ENCODE peak calls at places on chromosomes 13 and 19, in seven cellular contexts. K is WTC11; J is endothelial cell; S is right lobe of liver; X is OCI-LY7; P is foreskin fibroblast; L is CD4-positive, alpha-beta T cell. F is an unnamed sample.

GRCh38 chr19:53158119-53158656 is 665 bp downstream of the ZNF347 start:
- DNase-seq in X (peak; percentile 37), K (peak; percentile 52), S (peak; percentile 28), L (peak; percentile 9), P (peak; percentile 67), J (peak; percentile 42), F (peak; percentile 32)

GRCh38 chr13:98826156-98826555 is 73.7 kb upstream of the SLC15A1 start:
- DNase-seq in S (no peak), P (no peak), L (no peak), X (peak; percentile 1), K (no peak), J (no peak), F (no peak)

GRCh38 chr13:96279904-96280303 is 190.0 kb downstream of the HS6ST3 start:
- DNase-seq in S (no peak), X (no peak), P (no peak), J (no peak), K (no peak), L (no peak), F (no peak)

GRCh38 chr13:22561581-22561980 is 619.2 kb upstream of the SGCG start:
- DNase-seq in P (no peak), J (no peak), X (no peak), S (no peak), L (no peak), K (no peak), F (no peak)

GRCh38 chr13:44155422-44156293 is 218.0 kb upstream of the SERP2 start:
- DNase-seq in J (no peak), S (no peak), L (no peak), P (peak; percentile 71), X (no peak), K (peak; percentile 20), F (no peak)

GRCh38 chr13:79062291-79062690 is 343.8 kb downstream of the RBM26 start:
- DNase-seq in P (no peak), K (no peak), X (no peak), L (no peak), S (no peak), J (no peak), F (no peak)

GRCh38 chr19:43624933-43625332 is 5.5 kb upstream of the ZNF428 start:
- DNase-seq in P (peak; percentile 29), S (peak; percentile 55), K (peak; percentile 98), L (peak; percentile 83), X (peak; percentile 92), J (peak; percentile 88), F (peak; percentile 88)

GRCh38 chr13:32940601-32941000 is 75.6 kb upstream of the KL start:
- DNase-seq in K (no peak), X (no peak), P (peak; percentile 30), L (no peak), S (no peak), J (no peak), F (no peak)

GRCh38 chr19:55112781-55113569 is 4.5 kb downstream of the PPP1R12C start:
- DNase-seq in L (no peak), S (no peak), X (peak; percentile 87), P (no peak), K (peak; percentile 52), J (no peak), F (peak; percentile 70)

GRCh38 chr13:45015300-45015699 is 26.0 kb downstream of the GPALPP1 start:
- DNase-seq in S (no peak), P (peak; percentile 6), J (no peak), K (no peak), X (no peak), L (no peak), F (no peak)

GRCh38 chr19:16585808-16586476 is 13.7 kb upstream of the SLC35E1 start:
- DNase-seq in X (peak; percentile 85), K (no peak), L (no peak), P (no peak), J (no peak), S (no peak), F (peak; percentile 84)

GRCh38 chr19:45008554-45008953 is 7.3 kb downstream of the RELB start:
- DNase-seq in J (no peak), S (no peak), P (no peak), K (peak; percentile 31), X (no peak), L (no peak), F (no peak)

DNA sequence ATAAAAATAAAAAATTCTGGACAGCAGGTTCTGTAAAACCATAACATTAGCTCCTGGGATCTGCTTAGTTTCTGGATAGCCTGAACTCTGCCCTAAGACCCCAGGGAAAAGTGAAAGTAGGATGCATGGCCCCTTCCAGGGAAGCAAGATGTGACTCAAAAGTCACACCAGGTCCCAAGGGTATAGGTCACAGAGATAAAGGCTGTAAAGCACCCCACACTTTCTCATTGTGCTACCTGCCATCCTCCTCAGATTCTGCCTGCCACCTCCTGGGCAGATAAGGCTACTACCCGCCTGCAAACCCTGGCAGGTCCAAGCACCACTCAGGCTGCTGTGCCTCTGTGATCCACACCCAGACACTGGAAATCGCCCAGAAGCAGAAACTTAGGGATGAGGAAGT is 20.6 kb downstream of the FFAR2 start:
- DNase-seq in S (peak; percentile 68), K (peak; percentile 60), J (peak; percentile 56), L (peak; percentile 53), X (peak; percentile 76), P (peak; percentile 34), F (peak; percentile 74)
- TF ChIP-seq CTCF in S (peak; percentile 74), K (peak; percentile 42), J (no peak), L (peak; percentile 55), X (peak; percentile 81), P (peak; percentile 58), F (peak; percentile 77)

DNA sequence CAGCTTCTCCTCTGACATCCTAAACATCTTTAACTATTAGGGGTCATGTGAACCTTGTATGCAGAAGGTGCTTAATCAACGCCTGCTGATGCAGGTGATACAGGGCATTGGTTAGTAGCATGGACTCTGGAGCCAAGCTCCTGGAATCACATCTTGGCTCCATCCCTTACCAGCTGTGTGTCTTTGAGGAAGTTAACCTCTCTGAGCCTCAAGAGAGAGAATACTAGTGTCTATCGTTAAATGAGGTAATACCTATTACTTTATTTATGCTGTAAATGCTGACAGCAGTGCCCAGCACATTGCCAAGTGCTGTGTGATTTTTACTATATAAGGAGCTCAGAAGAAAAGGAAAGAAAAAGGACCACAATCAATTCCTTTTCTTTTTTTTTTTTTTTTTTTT is 11.2 kb upstream of the SELENOW start:
- DNase-seq in L (no peak), S (no peak), J (no peak), K (no peak), X (no peak), P (no peak), F (no peak)
- TF ChIP-seq CTCF in L (no peak), S (no peak), J (no peak), K (no peak), X (no peak), P (no peak), F (no peak)

GRCh38 chr19:13154911-13155471 is 4.8 kb downstream of the IER2 start:
- DNase-seq in L (peak; percentile 62), P (peak; percentile 69), X (peak; percentile 87), S (peak; percentile 74), J (peak; percentile 56), K (peak; percentile 94), F (peak; percentile 76)
- TF ChIP-seq CTCF in L (peak; percentile 31), P (peak; percentile 8), X (peak; percentile 75), S (peak; percentile 7), J (no peak), K (no peak), F (peak; percentile 41)

GRCh38 chr13:41942462-41943094 is 18.3 kb downstream of the VWA8 start:
- DNase-seq in L (no peak), S (no peak), J (peak; percentile 28), P (peak; percentile 75), K (peak; percentile 42), X (peak; percentile 13), F (no peak)
- TF ChIP-seq CTCF in L (no peak), S (peak; percentile 18), J (no peak), P (peak; percentile 41), K (no peak), X (peak; percentile 46), F (no peak)

GRCh38 chr19:1315470-1316166 is 29.9 kb downstream of the EFNA2 start:
- DNase-seq in X (no peak), P (peak; percentile 77), J (peak; percentile 46), K (peak; percentile 66), S (peak; percentile 63), L (peak; percentile 17), F (peak; percentile 91)

GRCh38 chr19:1316466-1316865 is 30.8 kb downstream of the EFNA2 start:
- DNase-seq in X (no peak), J (no peak), P (no peak), K (no peak), L (no peak), S (no peak), F (no peak)

GRCh38 chr19:1321539-1321938 is 35.9 kb downstream of the EFNA2 start:
- DNase-seq in S (no peak), P (no peak), L (no peak), K (no peak), J (no peak), X (no peak), F (no peak)

GRCh38 chr19:1317274-1317673 is 31.6 kb downstream of the EFNA2 start:
- DNase-seq in X (no peak), S (no peak), J (no peak), L (no peak), P (no peak), K (no peak), F (no peak)

DNA sequence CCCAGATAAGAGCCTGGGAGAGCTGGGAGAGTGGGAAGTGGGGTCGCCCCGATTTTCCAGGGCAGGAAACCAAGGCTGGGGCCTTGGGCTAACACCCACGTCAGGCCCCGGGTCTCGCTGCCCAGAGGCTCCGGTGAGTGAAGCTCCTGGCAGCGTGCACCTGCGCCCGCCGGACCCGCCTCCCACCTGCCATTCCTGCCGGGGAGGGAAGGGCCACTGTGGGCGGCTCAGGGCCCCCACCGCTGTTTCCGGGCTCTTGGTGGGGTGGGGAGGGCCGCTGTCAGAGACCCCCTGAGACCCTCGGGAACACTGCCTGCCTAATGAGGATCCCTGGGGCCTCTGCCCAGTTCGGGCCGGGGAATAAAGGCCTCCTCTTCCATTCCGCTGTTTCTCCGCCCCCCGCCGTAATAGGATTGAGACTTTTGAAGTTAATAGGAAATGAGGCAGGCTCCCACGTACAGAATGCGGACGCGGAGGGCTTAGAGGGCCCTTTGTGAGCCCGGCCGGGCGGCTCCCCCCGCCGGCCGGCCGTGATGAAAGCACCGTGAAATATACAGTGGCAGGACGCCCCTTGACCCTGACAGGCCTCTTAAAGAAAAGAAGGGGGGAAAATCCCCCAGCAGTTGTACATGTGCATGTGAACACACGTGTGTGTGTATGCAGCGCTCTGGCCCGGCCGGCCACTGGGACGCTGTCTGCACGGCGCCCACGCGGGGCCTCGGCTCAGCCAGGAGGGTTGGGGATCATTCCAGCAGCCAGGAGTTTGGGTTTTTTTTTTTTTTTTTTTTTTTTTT is 33.2 kb downstream of the EFNA2 start:
- DNase-seq in K (no peak), P (no peak), L (no peak), J (no peak), S (no peak), X (no peak), F (no peak)
- TF ChIP-seq CTCF in K (no peak), P (no peak), L (no peak), J (no peak), S (no peak), X (no peak), F (no peak)

DNA sequence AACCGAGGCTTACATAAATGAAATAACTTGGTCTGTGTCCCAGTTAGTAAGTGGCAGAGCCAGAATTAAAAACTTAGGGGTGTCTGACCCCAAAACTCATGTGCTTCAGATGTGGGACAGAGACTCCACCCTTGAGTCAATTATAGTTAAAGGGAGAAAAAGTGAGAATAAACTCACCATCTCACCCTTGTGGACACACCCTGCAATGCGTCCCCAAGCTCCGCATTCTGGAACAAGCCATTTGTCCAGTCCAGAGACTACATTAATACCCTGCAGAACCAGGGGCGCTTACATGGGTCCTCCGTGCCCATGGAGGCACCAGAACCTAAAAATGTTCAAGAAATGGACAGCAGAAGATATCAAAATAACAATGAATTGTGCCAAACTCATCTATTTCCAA is 207.0 kb upstream of the ZNF507 start:
- DNase-seq in P (no peak), L (no peak), S (no peak), X (no peak), J (no peak), K (peak; percentile 24), F (no peak)
- TF ChIP-seq CTCF in P (no peak), L (no peak), S (no peak), X (peak; percentile 22), J (peak; percentile 41), K (no peak), F (no peak)